ENCODE peak calls at places on chromosome 18, in eight cellular contexts. Q, E, Y, M, K, V, O and C are unnamed samples.

GRCh38 chr18:65567372-65567771 is 183.4 kb upstream of the CDH7 start:
- DNase-seq in E (no peak), V (peak), M (no peak), Y (no peak), Q (no peak), K (no peak), O (no peak), C (no peak)

GRCh38 chr18:74234326-74235171 is 57.2 kb downstream of the CYB5A start:
- DNase-seq in V (peak), O (no peak), M (no peak), Y (no peak), E (no peak), K (no peak), Q (no peak), C (no peak)

GRCh38 chr18:45357681-45358470 is 257.4 kb upstream of the SLC14A2 start:
- DNase-seq in K (no peak), V (peak), M (no peak), E (no peak), O (no peak), Y (no peak), Q (no peak), C (no peak)

GRCh38 chr18:63040788-63041410 is 278.7 kb downstream of the BCL2 start:
- DNase-seq in O (no peak), E (no peak), Q (no peak), V (no peak), K (no peak), Y (no peak), M (no peak), C (peak)

GRCh38 chr18:42936289-42936688 is 179.2 kb downstream of the RIT2 start:
- DNase-seq in Y (no peak), M (no peak), V (no peak), O (no peak), Q (no peak), E (no peak), K (no peak), C (no peak)

GRCh38 chr18:45167109-45167551 is 448.1 kb upstream of the SLC14A2 start:
- DNase-seq in V (peak), O (no peak), Y (no peak), E (no peak), M (no peak), Q (no peak), K (no peak), C (no peak)

GRCh38 chr18:69968073-69968472 is 20.4 kb upstream of the CD226 start:
- DNase-seq in K (no peak), V (no peak), O (peak), M (no peak), Q (no peak), E (no peak), Y (no peak), C (peak)

GRCh38 chr18:8948471-8949149 is 153.9 kb upstream of the NDUFV2 start:
- DNase-seq in V (peak), M (no peak), E (no peak), Q (no peak), Y (no peak), K (peak), O (no peak), C (no peak)

GRCh38 chr18:23503967-23504352 is 649 bp downstream of the RMC1 start:
- DNase-seq in Q (no peak), K (no peak), O (peak), V (no peak), E (no peak), M (no peak), Y (no peak), C (peak)

GRCh38 chr18:75043478-75043877 is 165.5 kb downstream of the PTGR3 start:
- DNase-seq in M (no peak), K (no peak), V (no peak), E (no peak), Y (no peak), O (no peak), Q (no peak), C (no peak)

GRCh38 chr18:63730788-63731187 is 28.0 kb downstream of the SERPINB11 start:
- DNase-seq in Y (no peak), Q (no peak), K (no peak), V (peak), M (peak), O (no peak), E (no peak), C (no peak)

GRCh38 chr18:45171575-45172225 is 443.6 kb upstream of the SLC14A2 start:
- DNase-seq in M (no peak), V (no peak), Q (no peak), O (no peak), E (no peak), Y (no peak), K (no peak), C (no peak)

GRCh38 chr18:76401496-76401895 is 93.5 kb downstream of the ZNF516 start:
- DNase-seq in Y (no peak), M (no peak), K (no peak), V (no peak), O (no peak), E (no peak), Q (no peak), C (no peak)

GRCh38 chr18:49016648-49017539 is 66.1 kb upstream of the SMAD7 start:
- DNase-seq in E (no peak), Y (peak), K (peak), Q (no peak), V (peak), O (peak), M (peak), C (no peak)

GRCh38 chr18:2706903-2707302 is 51.4 kb downstream of the SMCHD1 start:
- DNase-seq in V (no peak), K (no peak), Y (no peak), Q (no peak), M (no peak), E (no peak), O (no peak), C (no peak)

GRCh38 chr18:69935319-69936190 is 12.1 kb downstream of the CD226 start:
- DNase-seq in Y (no peak), E (no peak), K (no peak), Q (no peak), V (no peak), M (peak), O (no peak), C (peak)

GRCh38 chr18:42072407-42072806 is 117.4 kb downstream of the PIK3C3 start:
- DNase-seq in V (no peak), Q (no peak), M (no peak), K (no peak), Y (no peak), O (no peak), E (no peak), C (peak)

GRCh38 chr18:36814994-36815393 is 13.8 kb downstream of the TPGS2 start:
- DNase-seq in O (no peak), V (no peak), E (no peak), Y (no peak), Q (no peak), K (no peak), M (peak), C (no peak)

GRCh38 chr18:26470011-26470637 is 78.2 kb downstream of the KCTD1 start:
- DNase-seq in Y (no peak), K (peak), O (no peak), V (no peak), Q (no peak), M (no peak), E (no peak), C (no peak)

GRCh38 chr18:44036500-44036899 is 644.2 kb upstream of the SETBP1 start:
- DNase-seq in V (no peak), Y (no peak), E (no peak), M (peak), K (no peak), Q (peak), O (no peak), C (no peak)

GRCh38 chr18:27808678-27809077 is 368.3 kb downstream of the CDH2 start:
- DNase-seq in V (no peak), E (no peak), O (no peak), Y (no peak), M (no peak), K (no peak), Q (no peak), C (no peak)

GRCh38 chr18:8052237-8052701 is 485.2 kb downstream of the PTPRM start:
- DNase-seq in Y (no peak), Q (no peak), V (peak), M (no peak), E (no peak), O (no peak), K (no peak), C (peak)

GRCh38 chr18:33010149-33010548 is 237.3 kb upstream of the KLHL14 start:
- DNase-seq in V (no peak), M (no peak), K (no peak), Q (no peak), Y (no peak), O (no peak), E (no peak), C (no peak)

GRCh38 chr18:13112982-13113381 is 105.6 kb upstream of the LDLRAD4 start:
- DNase-seq in M (peak), K (no peak), E (no peak), V (peak), O (no peak), Y (peak), Q (peak), C (peak)

GRCh38 chr18:48460929-48461583 is 51.9 kb upstream of the ZBTB7C start:
- DNase-seq in V (peak), Y (no peak), E (no peak), M (no peak), K (no peak), Q (no peak), O (no peak), C (no peak)

GRCh38 chr18:40437517-40437916 is 1517.5 kb upstream of the PIK3C3 start:
- DNase-seq in K (no peak), O (no peak), M (no peak), Q (peak), E (no peak), Y (no peak), V (no peak), C (no peak)
- TF ChIP-seq CTCF in K (no peak), O (no peak), M (no peak), Q (no peak), E (no peak), Y (no peak), V (peak), C (no peak)

GRCh38 chr18:24727685-24728084 is 267.2 kb downstream of the HRH4 start:
- DNase-seq in Q (no peak), V (peak), K (no peak), M (no peak), O (no peak), E (no peak), Y (no peak), C (no peak)
- TF ChIP-seq CTCF in Q (no peak), V (peak), K (no peak), M (no peak), O (no peak), E (no peak), Y (no peak), C (no peak)

GRCh38 chr18:55688066-55688465 is 100.1 kb upstream of the TCF4 start:
- DNase-seq in K (no peak), M (no peak), O (no peak), E (no peak), Y (no peak), Q (no peak), V (peak), C (no peak)
- TF ChIP-seq CTCF in K (no peak), M (no peak), O (no peak), E (no peak), Y (no peak), Q (no peak), V (no peak), C (no peak)

GRCh38 chr18:58051765-58052460 is 7.9 kb downstream of the NEDD4L start:
- DNase-seq in Q (no peak), O (no peak), M (no peak), Y (no peak), E (no peak), V (peak), K (no peak), C (no peak)
- TF ChIP-seq CTCF in Q (peak), O (no peak), M (no peak), Y (peak), E (peak), V (peak), K (peak), C (no peak)

GRCh38 chr18:79068946-79069791 is at the start of gene ATP9B:
- DNase-seq in Y (peak), V (peak), O (peak), M (peak), K (peak), E (peak), Q (peak), C (peak)
- TF ChIP-seq CTCF in Y (no peak), V (no peak), O (no peak), M (no peak), K (no peak), E (peak), Q (peak), C (no peak)

GRCh38 chr18:10453261-10453884 is 1.1 kb upstream of the APCDD1 start:
- DNase-seq in M (no peak), O (no peak), Q (no peak), V (no peak), E (no peak), K (no peak), Y (no peak), C (no peak)

GRCh38 chr18:10455726-10456453 is 1.5 kb downstream of the APCDD1 start:
- DNase-seq in V (no peak), M (peak), Q (no peak), E (no peak), Y (no peak), K (no peak), O (no peak), C (no peak)

GRCh38 chr18:10453885-10454772 is at the start of gene APCDD1:
- DNase-seq in E (peak), O (no peak), K (no peak), V (no peak), Y (peak), Q (peak), M (peak), C (no peak)

GRCh38 chr18:10456718-10457499 is 2.5 kb downstream of the APCDD1 start:
- DNase-seq in E (no peak), K (no peak), Y (no peak), V (no peak), M (no peak), O (no peak), Q (no peak), C (no peak)

DNA sequence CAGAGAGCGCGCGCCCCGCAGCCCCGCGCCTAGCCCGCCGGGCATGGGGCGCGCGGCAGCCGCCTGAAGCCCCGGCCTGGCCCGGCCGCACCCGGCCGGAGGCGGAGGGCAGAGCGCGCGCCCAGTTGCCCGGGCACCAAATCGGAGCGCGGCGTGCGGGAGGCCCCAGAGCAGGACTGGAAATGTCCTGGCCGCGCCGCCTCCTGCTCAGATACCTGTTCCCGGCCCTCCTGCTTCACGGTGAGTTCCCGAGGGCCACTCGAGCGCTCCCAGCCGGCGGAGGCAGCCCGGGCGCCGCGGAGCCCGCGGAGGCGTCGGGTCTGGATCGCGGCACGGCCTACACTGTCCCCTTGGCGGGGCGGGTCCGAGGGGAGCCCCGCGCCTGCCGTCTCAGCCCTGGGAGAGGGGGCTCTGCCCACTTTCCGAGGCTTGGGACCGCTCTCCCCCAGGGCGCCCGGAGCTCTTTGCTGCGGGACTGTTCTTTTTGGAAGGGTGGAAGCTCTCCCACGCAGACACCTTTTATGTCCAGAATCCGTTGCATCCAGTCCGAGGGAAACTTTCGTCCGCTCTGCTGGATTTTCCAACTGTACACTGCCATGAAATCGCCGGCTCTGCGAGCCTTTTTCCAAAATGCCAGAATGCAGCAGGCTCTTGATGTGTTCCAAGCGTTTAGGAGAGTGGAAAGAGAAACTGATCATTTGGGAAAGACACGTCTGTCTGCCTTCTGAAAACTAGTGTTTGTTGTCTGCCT is 540 bp downstream of the APCDD1 start:
- DNase-seq in Y (no peak), K (no peak), E (peak), Q (no peak), O (no peak), M (peak), V (no peak), C (no peak)
- TF ChIP-seq CTCF in Y (no peak), K (no peak), E (no peak), Q (no peak), O (no peak), M (no peak), V (no peak), C (no peak)

GRCh38 chr18:21841570-21841969 is 101.0 kb downstream of the MIB1 start:
- DNase-seq in E (no peak), O (no peak), K (no peak), V (no peak), Q (no peak), M (no peak), Y (no peak), C (no peak)
- TF ChIP-seq CTCF in E (no peak), O (no peak), K (no peak), V (no peak), Q (no peak), M (no peak), Y (no peak), C (no peak)

DNA sequence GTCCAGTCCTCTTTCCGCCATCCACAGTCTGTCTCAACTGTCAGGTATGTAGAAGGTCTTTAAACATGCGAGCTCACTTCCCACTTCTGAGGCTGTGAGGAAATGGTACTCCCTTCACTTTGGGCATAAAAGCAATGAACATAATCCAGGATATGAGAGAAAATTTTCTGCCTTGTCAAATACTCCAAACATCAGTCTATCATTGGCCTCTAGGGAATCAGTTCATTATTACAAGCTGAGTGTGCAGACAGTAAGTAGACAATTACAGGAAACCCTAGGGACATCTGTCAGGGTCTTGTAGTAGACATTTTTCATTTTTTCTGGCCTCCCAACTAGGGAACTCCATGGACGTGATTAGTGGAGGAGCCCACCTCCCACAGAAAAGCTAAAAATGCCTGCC is 13.6 kb upstream of the APCDD1 start:
- DNase-seq in Y (no peak), Q (no peak), E (no peak), V (no peak), K (no peak), M (no peak), O (no peak), C (no peak)
- TF ChIP-seq CTCF in Y (no peak), Q (no peak), E (no peak), V (no peak), K (no peak), M (no peak), O (no peak), C (no peak)

GRCh38 chr18:73168171-73168570 is 300.4 kb upstream of the NETO1 start:
- DNase-seq in Y (no peak), K (no peak), O (no peak), V (peak), Q (no peak), E (no peak), M (no peak), C (no peak)
- TF ChIP-seq CTCF in Y (no peak), K (no peak), O (no peak), V (no peak), Q (no peak), E (no peak), M (no peak), C (no peak)